ENCODE peak calls at places on chromosome 2, in ten cellular contexts. One of them, this sample, is unnamed.
A peak's percentile ranks its signal among the peaks of the same experiment; 100 is the strongest.

GRCh38 chr2:70553584-70554337 is at the start of gene TGFA:
- DNase-seq in astrocyte: peak; percentile 5
- DNase-seq in aorta: peak; percentile 86
- DNase-seq in cardiac muscle cell: peak; percentile 85
- DNase-seq in Caco-2: peak; percentile 69
- DNase-seq in body of pancreas: peak; percentile 89
- DNase-seq in PC-3: peak; percentile 95
- DNase-seq in neural progenitor cell: peak; percentile 91
- DNase-seq in HCT116: peak; percentile 89
- DNase-seq in SJCRH30: peak; percentile 90
- DNase-seq in this sample: peak; percentile 80

GRCh38 chr2:18077724-18078123 is 199.3 kb downstream of the KCNS3 start:
- DNase-seq in HCT116: no peak
- DNase-seq in body of pancreas: no peak
- DNase-seq in SJCRH30: peak; percentile 69
- DNase-seq in astrocyte: peak; percentile 96
- DNase-seq in neural progenitor cell: no peak
- DNase-seq in aorta: no peak
- DNase-seq in cardiac muscle cell: no peak
- DNase-seq in Caco-2: no peak
- DNase-seq in PC-3: peak; percentile 66
- DNase-seq in this sample: no peak

GRCh38 chr2:108911807-108912628 is 77.0 kb downstream of the EDAR start:
- DNase-seq in neural progenitor cell: no peak
- DNase-seq in aorta: no peak
- DNase-seq in HCT116: no peak
- DNase-seq in PC-3: no peak
- DNase-seq in Caco-2: no peak
- DNase-seq in body of pancreas: no peak
- DNase-seq in cardiac muscle cell: no peak
- DNase-seq in astrocyte: no peak
- DNase-seq in SJCRH30: no peak
- DNase-seq in this sample: no peak

GRCh38 chr2:23925702-23926288 is 1.1 kb downstream of the ATAD2B start:
- DNase-seq in body of pancreas: peak; percentile 40
- DNase-seq in SJCRH30: peak; percentile 83
- DNase-seq in astrocyte: peak; percentile 60
- DNase-seq in neural progenitor cell: no peak
- DNase-seq in HCT116: no peak
- DNase-seq in Caco-2: no peak
- DNase-seq in PC-3: peak; percentile 64
- DNase-seq in aorta: peak; percentile 79
- DNase-seq in cardiac muscle cell: peak; percentile 53
- DNase-seq in this sample: peak; percentile 63

GRCh38 chr2:72827999-72828646 is 2.3 kb upstream of the EXOC6B start:
- DNase-seq in HCT116: no peak
- DNase-seq in SJCRH30: peak; percentile 16
- DNase-seq in astrocyte: peak; percentile 88
- DNase-seq in cardiac muscle cell: no peak
- DNase-seq in neural progenitor cell: no peak
- DNase-seq in body of pancreas: no peak
- DNase-seq in Caco-2: no peak
- DNase-seq in aorta: no peak
- DNase-seq in PC-3: peak; percentile 92
- DNase-seq in this sample: no peak

GRCh38 chr2:240953426-240954425 is 44.7 kb upstream of the SNED1 start:
- DNase-seq in HCT116: no peak
- DNase-seq in aorta: no peak
- DNase-seq in PC-3: no peak
- DNase-seq in astrocyte: no peak
- DNase-seq in cardiac muscle cell: no peak
- DNase-seq in body of pancreas: no peak
- DNase-seq in neural progenitor cell: no peak
- DNase-seq in SJCRH30: peak; percentile 72
- DNase-seq in Caco-2: no peak
- DNase-seq in this sample: no peak

GRCh38 chr2:241570961-241571581 is 12.5 kb downstream of the BOK start:
- DNase-seq in PC-3: no peak
- DNase-seq in cardiac muscle cell: no peak
- DNase-seq in neural progenitor cell: no peak
- DNase-seq in body of pancreas: no peak
- DNase-seq in SJCRH30: no peak
- DNase-seq in aorta: peak; percentile 41
- DNase-seq in Caco-2: no peak
- DNase-seq in astrocyte: no peak
- DNase-seq in HCT116: no peak
- DNase-seq in this sample: no peak

GRCh38 chr2:104068665-104069064 is 785.2 kb upstream of the POU3F3 start:
- DNase-seq in cardiac muscle cell: no peak
- DNase-seq in SJCRH30: no peak
- DNase-seq in Caco-2: no peak
- DNase-seq in PC-3: no peak
- DNase-seq in neural progenitor cell: no peak
- DNase-seq in body of pancreas: no peak
- DNase-seq in HCT116: no peak
- DNase-seq in aorta: no peak
- DNase-seq in astrocyte: no peak
- DNase-seq in this sample: no peak

GRCh38 chr2:42547014-42547413 is 21.4 kb upstream of the MTA3 start:
- DNase-seq in astrocyte: no peak
- DNase-seq in neural progenitor cell: no peak
- DNase-seq in Caco-2: no peak
- DNase-seq in PC-3: no peak
- DNase-seq in SJCRH30: no peak
- DNase-seq in aorta: no peak
- DNase-seq in cardiac muscle cell: no peak
- DNase-seq in body of pancreas: no peak
- DNase-seq in HCT116: no peak
- DNase-seq in this sample: no peak

GRCh38 chr2:20241973-20242726 is 17.2 kb upstream of the SDC1 start:
- DNase-seq in PC-3: no peak
- DNase-seq in neural progenitor cell: peak; percentile 37
- DNase-seq in aorta: no peak
- DNase-seq in Caco-2: no peak
- DNase-seq in SJCRH30: no peak
- DNase-seq in HCT116: no peak
- DNase-seq in body of pancreas: no peak
- DNase-seq in astrocyte: no peak
- DNase-seq in cardiac muscle cell: no peak
- DNase-seq in this sample: no peak

GRCh38 chr2:234410526-234410925 is 86.4 kb downstream of the ARL4C start:
- DNase-seq in astrocyte: no peak
- DNase-seq in cardiac muscle cell: peak; percentile 46
- DNase-seq in aorta: no peak
- DNase-seq in neural progenitor cell: peak; percentile 75
- DNase-seq in SJCRH30: no peak
- DNase-seq in Caco-2: peak; percentile 86
- DNase-seq in body of pancreas: no peak
- DNase-seq in HCT116: no peak
- DNase-seq in PC-3: no peak
- DNase-seq in this sample: no peak

GRCh38 chr2:43948370-43948769 is 47.4 kb downstream of the LRPPRC start:
- DNase-seq in HCT116: no peak
- DNase-seq in SJCRH30: no peak
- DNase-seq in neural progenitor cell: no peak
- DNase-seq in aorta: no peak
- DNase-seq in body of pancreas: no peak
- DNase-seq in cardiac muscle cell: no peak
- DNase-seq in astrocyte: peak; percentile 37
- DNase-seq in PC-3: peak; percentile 24
- DNase-seq in Caco-2: no peak
- DNase-seq in this sample: no peak

GRCh38 chr2:64637000-64637628 is 16.6 kb downstream of the SERTAD2 start:
- DNase-seq in body of pancreas: no peak
- DNase-seq in cardiac muscle cell: no peak
- DNase-seq in SJCRH30: no peak
- DNase-seq in astrocyte: no peak
- DNase-seq in aorta: no peak
- DNase-seq in Caco-2: no peak
- DNase-seq in PC-3: no peak
- DNase-seq in neural progenitor cell: no peak
- DNase-seq in HCT116: no peak
- DNase-seq in this sample: no peak

GRCh38 chr2:64637931-64638330 is 15.8 kb downstream of the SERTAD2 start:
- DNase-seq in neural progenitor cell: no peak
- DNase-seq in cardiac muscle cell: no peak
- DNase-seq in HCT116: no peak
- DNase-seq in Caco-2: no peak
- DNase-seq in aorta: no peak
- DNase-seq in SJCRH30: no peak
- DNase-seq in PC-3: peak; percentile 12
- DNase-seq in astrocyte: no peak
- DNase-seq in body of pancreas: no peak
- DNase-seq in this sample: no peak

GRCh38 chr2:64639691-64640090 is 14.0 kb downstream of the SERTAD2 start:
- DNase-seq in astrocyte: no peak
- DNase-seq in aorta: no peak
- DNase-seq in cardiac muscle cell: no peak
- DNase-seq in PC-3: no peak
- DNase-seq in neural progenitor cell: no peak
- DNase-seq in body of pancreas: no peak
- DNase-seq in SJCRH30: no peak
- DNase-seq in Caco-2: no peak
- DNase-seq in HCT116: no peak
- DNase-seq in this sample: no peak

GRCh38 chr2:64640153-64641044 is 13.3 kb downstream of the SERTAD2 start:
- DNase-seq in SJCRH30: no peak
- DNase-seq in astrocyte: no peak
- DNase-seq in Caco-2: no peak
- DNase-seq in HCT116: no peak
- DNase-seq in neural progenitor cell: no peak
- DNase-seq in cardiac muscle cell: no peak
- DNase-seq in aorta: no peak
- DNase-seq in PC-3: peak; percentile 17
- DNase-seq in body of pancreas: no peak
- DNase-seq in this sample: no peak

DNA sequence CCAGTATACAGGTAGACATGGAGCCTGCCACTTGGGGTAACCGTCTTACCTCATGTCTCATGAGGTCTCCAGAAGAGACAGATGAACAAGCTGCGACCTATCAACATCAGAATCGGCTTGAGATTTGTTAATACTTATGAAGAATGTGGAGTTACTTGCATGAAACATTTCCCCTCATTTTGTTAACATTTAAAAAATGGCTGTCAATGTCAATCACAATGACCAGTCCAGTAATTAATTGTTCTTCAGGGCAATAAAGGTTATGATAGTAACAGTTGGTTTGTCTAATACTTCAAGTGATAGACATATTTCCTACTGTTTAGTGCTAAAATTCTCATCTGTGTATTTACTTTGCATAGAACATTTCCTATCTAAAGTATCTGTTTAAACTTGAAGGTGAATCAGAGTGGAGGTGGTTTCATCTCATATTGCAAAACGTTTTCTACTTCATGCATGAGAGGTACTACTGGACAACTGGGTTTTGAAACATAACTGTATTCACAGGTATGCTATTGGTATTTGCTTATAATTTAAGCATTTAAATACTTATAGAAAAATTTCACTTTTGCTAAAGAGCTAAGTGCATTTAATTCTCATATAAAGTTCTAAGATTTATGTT is 15.1 kb downstream of the SERTAD2 start:
- DNase-seq in Caco-2: no peak
- DNase-seq in aorta: no peak
- DNase-seq in body of pancreas: no peak
- DNase-seq in SJCRH30: no peak
- DNase-seq in cardiac muscle cell: no peak
- DNase-seq in HCT116: no peak
- DNase-seq in neural progenitor cell: no peak
- DNase-seq in astrocyte: no peak
- DNase-seq in PC-3: peak; percentile 41
- DNase-seq in this sample: no peak
- H3K4me1 ChIP-seq in Caco-2: peaks cover 23% of the 10 kb centered on the region
- H3K4me1 ChIP-seq in aorta: no peaks in the 10 kb centered on the region
- H3K4me1 ChIP-seq in body of pancreas: peaks cover 28% of the 10 kb centered on the region
- H3K4me1 ChIP-seq in SJCRH30: peaks cover 7% of the 10 kb centered on the region
- H3K4me1 ChIP-seq in cardiac muscle cell: peaks cover 35% of the 10 kb centered on the region
- H3K4me1 ChIP-seq in HCT116: peaks cover 58% of the 10 kb centered on the region
- H3K4me1 ChIP-seq in neural progenitor cell: peaks cover 65% of the 10 kb centered on the region
- H3K4me1 ChIP-seq in astrocyte: peaks cover 12% of the 10 kb centered on the region
- H3K4me1 ChIP-seq in PC-3: peaks cover 56% of the 10 kb centered on the region
- H3K4me1 ChIP-seq in this sample: peaks cover 10% of the 10 kb centered on the region

GRCh38 chr2:238891667-238892500 is 44.0 kb downstream of the TWIST2 start:
- DNase-seq in astrocyte: no peak
- DNase-seq in aorta: no peak
- DNase-seq in cardiac muscle cell: no peak
- DNase-seq in neural progenitor cell: no peak
- DNase-seq in Caco-2: no peak
- DNase-seq in HCT116: no peak
- DNase-seq in body of pancreas: no peak
- DNase-seq in SJCRH30: no peak
- DNase-seq in PC-3: no peak
- DNase-seq in this sample: no peak
- H3K4me1 ChIP-seq in astrocyte: peaks cover 19% of the 10 kb centered on the region
- H3K4me1 ChIP-seq in aorta: no peaks in the 10 kb centered on the region
- H3K4me1 ChIP-seq in cardiac muscle cell: no peaks in the 10 kb centered on the region
- H3K4me1 ChIP-seq in neural progenitor cell: peaks cover 17% of the 10 kb centered on the region
- H3K4me1 ChIP-seq in Caco-2: no peaks in the 10 kb centered on the region
- H3K4me1 ChIP-seq in HCT116: peaks cover 25% of the 10 kb centered on the region
- H3K4me1 ChIP-seq in body of pancreas: no peaks in the 10 kb centered on the region
- H3K4me1 ChIP-seq in SJCRH30: no peaks in the 10 kb centered on the region
- H3K4me1 ChIP-seq in PC-3: no peaks in the 10 kb centered on the region
- H3K4me1 ChIP-seq in this sample: peaks cover 2% of the 10 kb centered on the region

GRCh38 chr2:121647396-121647795 is 1.9 kb downstream of the CLASP1 start:
- DNase-seq in Caco-2: no peak
- DNase-seq in body of pancreas: no peak
- DNase-seq in neural progenitor cell: no peak
- DNase-seq in SJCRH30: no peak
- DNase-seq in cardiac muscle cell: no peak
- DNase-seq in HCT116: no peak
- DNase-seq in aorta: no peak
- DNase-seq in astrocyte: no peak
- DNase-seq in PC-3: no peak
- DNase-seq in this sample: no peak
- H3K4me1 ChIP-seq in Caco-2: peaks cover 10% of the 10 kb centered on the region
- H3K4me1 ChIP-seq in body of pancreas: peaks cover 38% of the 10 kb centered on the region
- H3K4me1 ChIP-seq in neural progenitor cell: peaks cover 18% of the 10 kb centered on the region
- H3K4me1 ChIP-seq in SJCRH30: peaks cover 9% of the 10 kb centered on the region
- H3K4me1 ChIP-seq in cardiac muscle cell: peaks cover 17% of the 10 kb centered on the region
- H3K4me1 ChIP-seq in HCT116: peaks cover 19% of the 10 kb centered on the region
- H3K4me1 ChIP-seq in aorta: no peaks in the 10 kb centered on the region
- H3K4me1 ChIP-seq in astrocyte: peaks cover 16% of the 10 kb centered on the region
- H3K4me1 ChIP-seq in PC-3: peaks cover 21% of the 10 kb centered on the region
- H3K4me1 ChIP-seq in this sample: peaks cover 11% of the 10 kb centered on the region

DNA sequence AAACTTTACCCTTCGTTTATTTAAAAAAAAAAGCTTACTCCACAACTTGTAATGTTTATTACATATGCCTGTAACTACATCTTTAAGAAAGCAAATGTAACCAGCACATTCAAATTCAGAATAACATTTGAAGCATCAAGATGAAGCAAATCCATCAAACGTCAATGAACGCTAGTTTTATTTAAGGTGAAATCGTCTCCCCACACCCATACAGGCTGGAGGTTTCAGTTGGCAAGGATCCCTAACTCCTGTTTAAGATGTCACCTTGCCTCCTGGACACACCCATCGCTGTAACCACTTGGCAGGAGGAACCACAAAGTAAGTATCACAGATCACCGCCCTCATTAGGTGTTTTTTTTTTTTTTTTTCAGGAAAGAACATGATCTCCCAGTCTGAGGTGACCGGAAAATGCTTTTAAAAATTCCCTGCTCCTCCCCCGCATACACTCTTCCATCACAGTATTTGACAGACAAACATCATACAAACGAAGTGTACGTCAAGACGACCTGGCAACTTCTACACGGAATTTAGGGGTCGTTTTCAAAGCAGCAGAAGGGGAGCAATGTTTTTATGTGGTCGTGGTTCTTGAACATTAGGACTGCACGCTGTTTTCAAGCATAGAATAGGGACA is 19.7 kb upstream of the STPG4 start:
- DNase-seq in HCT116: peak; percentile 52
- DNase-seq in cardiac muscle cell: no peak
- DNase-seq in PC-3: peak; percentile 85
- DNase-seq in neural progenitor cell: peak; percentile 43
- DNase-seq in SJCRH30: peak; percentile 57
- DNase-seq in body of pancreas: peak; percentile 81
- DNase-seq in aorta: peak; percentile 57
- DNase-seq in Caco-2: peak; percentile 54
- DNase-seq in astrocyte: peak; percentile 68
- DNase-seq in this sample: peak; percentile 82
- H3K4me1 ChIP-seq in HCT116: peaks cover 45% of the 10 kb centered on the region
- H3K4me1 ChIP-seq in cardiac muscle cell: peaks cover 48% of the 10 kb centered on the region
- H3K4me1 ChIP-seq in PC-3: peaks cover 53% of the 10 kb centered on the region
- H3K4me1 ChIP-seq in neural progenitor cell: peaks cover 53% of the 10 kb centered on the region
- H3K4me1 ChIP-seq in SJCRH30: peaks cover 30% of the 10 kb centered on the region
- H3K4me1 ChIP-seq in body of pancreas: peaks cover 51% of the 10 kb centered on the region
- H3K4me1 ChIP-seq in aorta: peaks cover 11% of the 10 kb centered on the region
- H3K4me1 ChIP-seq in Caco-2: peaks cover 43% of the 10 kb centered on the region
- H3K4me1 ChIP-seq in astrocyte: peaks cover 31% of the 10 kb centered on the region
- H3K4me1 ChIP-seq in this sample: no peaks in the 10 kb centered on the region